ENCODE peak calls at places on chromosome 18, in six cellular contexts. E is mesenchymal stem cell, P is neuronal stem cell, T is IMR-90, G is H9, X is H1. M is an unnamed sample.

GRCh38 chr18:11268691-11269686 is 119.6 kb upstream of the PIEZO2 start:
- DNase-seq in E (no peak), P (no peak), T (peak), G (no peak), X (no peak), M (no peak)

GRCh38 chr18:27794527-27794926 is 382.4 kb downstream of the CDH2 start:
- DNase-seq in E (no peak), P (no peak), T (no peak), G (no peak), X (no peak), M (no peak)

GRCh38 chr18:21826196-21826595 is 85.6 kb downstream of the MIB1 start:
- DNase-seq in E (peak), P (no peak), T (peak), G (no peak), X (no peak), M (no peak)

GRCh38 chr18:28127763-28128737 is 48.9 kb downstream of the CDH2 start:
- DNase-seq in E (peak), P (no peak), T (peak), G (no peak), X (no peak), M (peak)

GRCh38 chr18:63233334-63233733 is 86.2 kb downstream of the BCL2 start:
- DNase-seq in E (no peak), P (no peak), T (no peak), G (no peak), X (no peak), M (no peak)

GRCh38 chr18:494602-494983 is 5.9 kb downstream of the COLEC12 start:
- DNase-seq in E (peak), P (no peak), T (peak), G (no peak), X (no peak), M (no peak)

GRCh38 chr18:26468931-26469340 is 79.4 kb downstream of the KCTD1 start:
- DNase-seq in E (peak), P (no peak), T (no peak), G (peak), X (peak), M (peak)

GRCh38 chr18:11905613-11906012 is 2.5 kb downstream of the MPPE1 start:
- DNase-seq in E (no peak), P (no peak), T (no peak), G (no peak), X (no peak), M (peak)

GRCh38 chr18:40867452-40867851 is 1087.6 kb upstream of the PIK3C3 start:
- DNase-seq in E (peak), P (no peak), T (peak), G (no peak), X (no peak), M (no peak)

GRCh38 chr18:51196811-51197660 is 445 bp downstream of the MEX3C start:
- DNase-seq in E (peak), P (peak), T (peak), G (peak), X (peak), M (peak)

GRCh38 chr18:3380384-3380961 is 69.5 kb upstream of the TGIF1 start:
- DNase-seq in E (peak), P (no peak), T (peak), G (no peak), X (no peak), M (no peak)

GRCh38 chr18:50286391-50287027 is 983 bp downstream of the CXXC1 start:
- DNase-seq in E (peak), P (no peak), T (peak), G (peak), X (peak), M (peak)

GRCh38 chr18:55420665-55420964 is 167.4 kb downstream of the TCF4 start:
- DNase-seq in E (no peak), P (no peak), T (no peak), G (no peak), X (no peak), M (no peak)

GRCh38 chr18:70288171-70288850 is 534 bp upstream of the SOCS6 start:
- DNase-seq in E (peak), P (peak), T (peak), G (peak), X (peak), M (peak)

GRCh38 chr18:74342416-74343043 is 26.9 kb downstream of the C18orf63 start:
- DNase-seq in E (peak), P (peak), T (peak), G (no peak), X (no peak), M (peak)

GRCh38 chr18:54961016-54961423 is 1.8 kb upstream of the CCDC68 start:
- DNase-seq in E (peak), P (no peak), T (peak), G (no peak), X (no peak), M (no peak)

GRCh38 chr18:26477828-26478466 is 70.4 kb downstream of the KCTD1 start:
- DNase-seq in E (no peak), P (no peak), T (no peak), G (no peak), X (no peak), M (no peak)

GRCh38 chr18:28794459-28795245 is 617.7 kb upstream of the CDH2 start:
- DNase-seq in E (no peak), P (no peak), T (peak), G (no peak), X (no peak), M (no peak)

GRCh38 chr18:35905436-35905835 is 67.0 kb upstream of the RMP24 start:
- DNase-seq in E (no peak), P (no peak), T (no peak), G (no peak), X (no peak), M (no peak)

GRCh38 chr18:52422985-52423601 is 83.1 kb downstream of the DCC start:
- DNase-seq in E (no peak), P (no peak), T (no peak), G (no peak), X (no peak), M (peak)

GRCh38 chr18:76495435-76496199 is 575 bp upstream of the ZNF516 start:
- DNase-seq in E (peak), P (peak), T (peak), G (peak), X (peak), M (peak)

GRCh38 chr18:61277808-61278207 is 55.4 kb upstream of the CDH20 start:
- DNase-seq in E (no peak), P (no peak), T (no peak), G (no peak), X (no peak), M (no peak)

GRCh38 chr18:10285283-10285640 is 169.2 kb upstream of the APCDD1 start:
- DNase-seq in E (no peak), P (no peak), T (no peak), G (no peak), X (no peak), M (no peak)

GRCh38 chr18:52607985-52608384 is 268.0 kb downstream of the DCC start:
- DNase-seq in E (no peak), P (no peak), T (no peak), G (no peak), X (no peak), M (no peak)

GRCh38 chr18:57630759-57631660 is 9.4 kb upstream of the NARS1 start:
- DNase-seq in E (no peak), P (no peak), T (no peak), G (no peak), X (no peak), M (no peak)

GRCh38 chr18:32167980-32168379 is 21.9 kb upstream of the MEP1B start:
- DNase-seq in E (no peak), P (no peak), T (no peak), G (no peak), X (no peak), M (no peak)

GRCh38 chr18:10116574-10116973 is 202.8 kb downstream of the VAPA start:
- DNase-seq in E (no peak), P (no peak), T (no peak), G (no peak), X (no peak), M (no peak)

GRCh38 chr18:62384610-62385097 is 59.5 kb downstream of the TNFRSF11A start:
- DNase-seq in E (peak), P (no peak), T (no peak), G (peak), X (peak), M (peak)

GRCh38 chr18:7682334-7682733 is 115.2 kb downstream of the PTPRM start:
- DNase-seq in E (no peak), P (no peak), T (no peak), G (no peak), X (no peak), M (no peak)

GRCh38 chr18:24364177-24364576 is 33.4 kb downstream of the OSBPL1A start:
- DNase-seq in E (no peak), P (no peak), T (no peak), G (no peak), X (peak), M (peak)
- H2BK5ac ChIP-seq in E (no peak), P (no peak), T (no peak), G (no peak), X (no peak), M (no peak)

DNA sequence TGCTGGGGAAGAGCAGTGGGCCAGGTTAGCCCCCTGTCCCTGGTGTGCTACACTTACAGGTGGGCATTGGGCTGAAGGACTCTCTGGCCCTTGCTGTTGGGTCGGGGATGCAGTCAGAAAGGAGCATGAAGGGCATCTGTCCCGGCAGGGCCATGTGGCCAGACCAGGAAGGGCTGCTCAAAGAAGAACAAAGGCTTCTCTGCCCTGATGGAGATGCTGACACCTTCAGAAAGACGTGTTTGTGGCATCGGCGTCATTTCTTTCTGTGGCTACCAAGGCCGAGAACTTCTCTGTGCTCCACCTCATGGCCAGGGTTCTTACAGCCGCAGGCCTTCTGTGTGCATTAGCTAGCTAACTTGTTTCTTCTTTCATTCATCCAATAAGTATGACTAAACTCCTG is 239.1 kb downstream of the FAM210A start:
- DNase-seq in E (no peak), P (no peak), T (no peak), G (no peak), X (no peak), M (no peak)
- H2BK15ac ChIP-seq in E (no peak), P (no peak), T (no peak), G (no peak), X (no peak), M (no peak)

DNA sequence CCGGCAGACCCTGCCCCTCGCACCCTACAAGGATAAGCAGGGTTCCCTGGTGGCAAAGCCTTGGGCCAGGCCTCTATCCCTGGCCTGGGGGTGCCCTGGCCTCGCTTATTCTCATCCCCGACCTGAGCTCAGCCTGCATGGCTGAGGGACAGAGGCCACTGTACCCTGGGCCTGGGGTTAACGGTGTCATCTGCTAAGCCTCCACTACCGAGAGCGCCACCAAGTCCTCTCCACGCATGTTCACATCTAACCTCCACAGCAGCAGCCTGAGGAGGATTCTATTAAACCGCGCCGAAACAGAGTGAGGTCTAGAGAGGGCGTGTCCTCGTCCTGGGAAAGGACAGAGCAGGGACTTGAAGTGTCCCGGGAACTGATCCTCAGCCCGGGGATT is 67.8 kb upstream of the SMAD7 start:
- DNase-seq in E (no peak), P (no peak), T (no peak), G (no peak), X (no peak), M (no peak)
- H3K18ac ChIP-seq in E (no peak), P (peak), T (no peak), G (no peak), X (no peak), M (no peak)

DNA sequence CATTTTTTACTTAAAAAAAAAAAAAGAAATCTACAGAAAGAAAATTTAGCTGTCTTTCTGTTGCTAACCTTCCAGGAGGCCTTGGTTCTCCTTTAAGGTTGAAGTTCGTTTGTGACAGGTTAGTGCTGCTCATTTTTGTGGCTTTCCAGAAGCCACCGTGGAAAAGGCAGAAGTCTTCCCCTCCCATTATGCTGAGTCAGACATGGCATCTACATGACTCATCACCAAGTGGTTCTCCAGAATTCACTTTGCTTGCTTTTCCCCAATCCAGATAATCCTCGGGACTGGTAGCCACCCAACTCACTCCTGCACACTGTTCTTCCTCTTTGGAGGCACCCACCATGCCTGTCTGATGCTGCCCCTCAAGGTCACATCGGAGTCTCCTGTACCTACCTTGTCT is 228.7 kb downstream of the PIK3C3 start:
- DNase-seq in E (peak), P (no peak), T (peak), G (no peak), X (no peak), M (peak)
- H2BK5ac ChIP-seq in E (no peak), P (no peak), T (no peak), G (no peak), X (no peak), M (no peak)

M was measured in mesendoderm.